ENCODE peak calls at places on chromosomes 5 and 9, in five cellular contexts. One of them, this sample, is unnamed.

GRCh38 chr9:28951945-28952344 is 1378.7 kb upstream of the C9orf72 start:
- DNase-seq in activated CD4-positive, alpha-beta T cell treated with anti-CD3 and anti-CD28 coated beads, Interleukin-2, amount 50 U/mL, for 1 hour: no peak
- DNase-seq in CD4-positive, alpha-beta memory T cell: no peak
- DNase-seq in aorta: no peak
- DNase-seq in dorsolateral prefrontal cortex: no peak
- DNase-seq in this sample: no peak

GRCh38 chr9:89154651-89155336 is 23.8 kb downstream of the SHC3 start:
- DNase-seq in activated CD4-positive, alpha-beta T cell treated with anti-CD3 and anti-CD28 coated beads, Interleukin-2, amount 50 U/mL, for 1 hour: no peak
- DNase-seq in CD4-positive, alpha-beta memory T cell: no peak
- DNase-seq in aorta: no peak
- DNase-seq in dorsolateral prefrontal cortex: no peak
- DNase-seq in this sample: peak; percentile 68

GRCh38 chr5:109163336-109163735 is 246.4 kb downstream of the PJA2 start:
- DNase-seq in activated CD4-positive, alpha-beta T cell treated with anti-CD3 and anti-CD28 coated beads, Interleukin-2, amount 50 U/mL, for 1 hour: no peak
- DNase-seq in CD4-positive, alpha-beta memory T cell: no peak
- DNase-seq in aorta: no peak
- DNase-seq in dorsolateral prefrontal cortex: no peak
- DNase-seq in this sample: no peak

GRCh38 chr5:39948867-39949468 is 524.2 kb upstream of the DAB2 start:
- DNase-seq in activated CD4-positive, alpha-beta T cell treated with anti-CD3 and anti-CD28 coated beads, Interleukin-2, amount 50 U/mL, for 1 hour: peak; percentile 45
- DNase-seq in CD4-positive, alpha-beta memory T cell: peak; percentile 64
- DNase-seq in aorta: no peak
- DNase-seq in dorsolateral prefrontal cortex: no peak
- DNase-seq in this sample: peak; percentile 47

GRCh38 chr5:170262061-170262764 is 29.4 kb downstream of the C5orf58 start:
- DNase-seq in activated CD4-positive, alpha-beta T cell treated with anti-CD3 and anti-CD28 coated beads, Interleukin-2, amount 50 U/mL, for 1 hour: peak; percentile 35
- DNase-seq in CD4-positive, alpha-beta memory T cell: peak; percentile 82
- DNase-seq in aorta: no peak
- DNase-seq in dorsolateral prefrontal cortex: no peak
- DNase-seq in this sample: no peak

GRCh38 chr5:143576721-143577484 is 173.4 kb upstream of the NR3C1 start:
- DNase-seq in activated CD4-positive, alpha-beta T cell treated with anti-CD3 and anti-CD28 coated beads, Interleukin-2, amount 50 U/mL, for 1 hour: no peak
- DNase-seq in CD4-positive, alpha-beta memory T cell: no peak
- DNase-seq in aorta: no peak
- DNase-seq in dorsolateral prefrontal cortex: no peak
- DNase-seq in this sample: no peak

GRCh38 chr9:3732077-3733038 is 206.6 kb upstream of the RFX3 start:
- DNase-seq in activated CD4-positive, alpha-beta T cell treated with anti-CD3 and anti-CD28 coated beads, Interleukin-2, amount 50 U/mL, for 1 hour: peak; percentile 8
- DNase-seq in CD4-positive, alpha-beta memory T cell: no peak
- DNase-seq in aorta: no peak
- DNase-seq in dorsolateral prefrontal cortex: no peak
- DNase-seq in this sample: no peak

GRCh38 chr9:108831496-108832178 is 24.1 kb downstream of the ACTL7B start:
- DNase-seq in activated CD4-positive, alpha-beta T cell treated with anti-CD3 and anti-CD28 coated beads, Interleukin-2, amount 50 U/mL, for 1 hour: no peak
- DNase-seq in CD4-positive, alpha-beta memory T cell: no peak
- DNase-seq in aorta: no peak
- DNase-seq in dorsolateral prefrontal cortex: no peak
- DNase-seq in this sample: no peak

This sample was measured in CD14-positive monocyte.